ENCODE peak calls at places on chromosomes 6 and 20, in four cellular contexts. R, D, X and F are unnamed samples.

GRCh38 chr6:7086488-7086887 is 21.3 kb upstream of the RREB1 start:
- DNase-seq in R (peak; percentile 41), D (no peak), X (no peak), F (no peak)

GRCh38 chr6:96837138-96837971 is at the start of gene GPR63:
- DNase-seq in D (peak; percentile 89), X (peak; percentile 77), R (peak; percentile 81), F (peak; percentile 66)

GRCh38 chr6:84172574-84172973 is 54.9 kb downstream of the CEP162 start:
- DNase-seq in R (no peak), X (no peak), D (no peak), F (no peak)

GRCh38 chr20:6384956-6385355 is 262.1 kb upstream of the FERMT1 start:
- DNase-seq in D (no peak), X (no peak), R (no peak), F (no peak)

GRCh38 chr6:43992783-43993505 is 134.3 kb downstream of the MRPL14 start:
- DNase-seq in R (no peak), X (no peak), D (no peak), F (no peak)

GRCh38 chr20:63457737-63458136 is 14.7 kb downstream of the KCNQ2 start:
- DNase-seq in R (no peak), D (no peak), X (peak; percentile 58), F (peak; percentile 82)

GRCh38 chr20:33301192-33301930 is 18.3 kb downstream of the BPIFB1 start:
- DNase-seq in D (no peak), X (peak; percentile 30), R (no peak), F (no peak)

GRCh38 chr6:168452685-168453377 is 11.8 kb downstream of the SMOC2 start:
- DNase-seq in R (peak; percentile 60), D (no peak), X (no peak), F (no peak)

GRCh38 chr20:6501061-6501460 is 266.4 kb upstream of the BMP2 start:
- DNase-seq in R (no peak), D (no peak), X (no peak), F (no peak)

GRCh38 chr6:41092421-41093140 is 19.8 kb downstream of the NFYA start:
- DNase-seq in D (no peak), R (no peak), X (peak; percentile 7), F (no peak)

GRCh38 chr20:32605167-32605656 is 20.1 kb upstream of the NOL4L start:
- DNase-seq in D (peak; percentile 33), R (peak; percentile 54), X (no peak), F (no peak)

GRCh38 chr6:111282564-111282963 is 195.3 kb downstream of the SLC16A10 start:
- DNase-seq in X (no peak), D (no peak), R (no peak), F (no peak)

GRCh38 chr6:138001750-138002349 is 105.4 kb downstream of the PERP start:
- DNase-seq in X (peak; percentile 21), D (peak; percentile 49), R (peak; percentile 81), F (peak; percentile 51)

GRCh38 chr6:3109755-3110154 is 8.8 kb upstream of the BPHL start:
- DNase-seq in R (no peak), X (no peak), D (no peak), F (no peak)

GRCh38 chr20:34459209-34459608 is 57.0 kb upstream of the DYNLRB1 start:
- DNase-seq in X (no peak), D (no peak), R (no peak), F (no peak)

GRCh38 chr6:5893295-5893694 is 113.4 kb downstream of the NRN1 start:
- DNase-seq in D (no peak), X (no peak), R (no peak), F (no peak)

GRCh38 chr20:13819885-13820645 is 35.2 kb downstream of the NDUFAF5 start:
- DNase-seq in X (peak; percentile 73), D (no peak), R (peak; percentile 40), F (no peak)

GRCh38 chr6:95240514-95240913 is 336.8 kb upstream of the MANEA start:
- DNase-seq in D (no peak), X (no peak), R (no peak), F (no peak)

GRCh38 chr6:118735320-118735719 is 83.9 kb upstream of the CEP85L start:
- DNase-seq in D (no peak), R (no peak), X (no peak), F (no peak)

GRCh38 chr20:1876975-1877603 is 18.1 kb upstream of the SIRPA start:
- DNase-seq in R (no peak), D (no peak), X (peak; percentile 99), F (no peak)

GRCh38 chr6:126696921-126697693 is 357.2 kb downstream of the CENPW start:
- DNase-seq in X (no peak), R (no peak), D (no peak), F (no peak)

GRCh38 chr20:59121714-59122376 is 41.8 kb upstream of the ZNF831 start:
- DNase-seq in X (no peak), D (no peak), R (no peak), F (no peak)

GRCh38 chr20:45352729-45353128 is 4.5 kb upstream of the SDC4 start:
- DNase-seq in D (no peak), X (no peak), R (no peak), F (no peak)

GRCh38 chr20:15865553-15865952 is 707.7 kb downstream of the KIF16B start:
- DNase-seq in R (no peak), X (no peak), D (no peak), F (no peak)

GRCh38 chr20:52041966-52042365 is 149.6 kb downstream of the ZFP64 start:
- DNase-seq in D (no peak), R (no peak), X (no peak), F (no peak)

GRCh38 chr20:52048365-52048764 is 143.2 kb downstream of the ZFP64 start:
- DNase-seq in D (no peak), X (no peak), R (no peak), F (no peak)

GRCh38 chr20:52049001-52049731 is 142.4 kb downstream of the ZFP64 start:
- DNase-seq in X (no peak), R (no peak), D (no peak), F (no peak)

DNA sequence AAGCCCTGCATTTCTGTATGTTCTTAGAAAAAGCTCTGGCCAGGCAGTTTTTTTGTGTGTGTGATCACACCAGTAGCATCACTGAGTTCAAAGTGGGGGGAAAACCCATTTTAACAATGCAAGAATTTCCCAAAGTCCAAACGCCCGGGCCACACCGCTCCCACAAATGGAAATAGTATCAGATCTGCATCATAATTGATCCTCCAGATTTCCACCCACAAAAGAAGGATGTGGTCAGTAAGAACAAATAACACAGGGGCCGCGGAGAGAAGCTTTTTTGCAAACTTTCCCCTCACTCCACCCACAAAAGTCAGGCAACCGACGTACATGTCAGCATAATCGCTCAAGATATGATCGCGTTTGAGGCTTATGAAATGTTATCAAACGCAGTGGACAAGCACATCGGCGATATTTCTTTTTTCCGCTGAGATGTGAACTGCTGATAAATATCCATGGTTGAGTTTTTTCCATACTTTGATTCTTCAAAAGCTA is 143.7 kb downstream of the ZFP64 start:
- DNase-seq in R (no peak), D (no peak), X (no peak), F (no peak)
- H3K4me3 ChIP-seq in R (no peak overlapping the region), D (no peak overlapping the region), X (no peak overlapping the region), F (no peak overlapping the region)

GRCh38 chr6:27753668-27754407 is 158.4 kb downstream of the OR2B2 start:
- DNase-seq in R (peak; percentile 73), X (peak; percentile 70), D (peak; percentile 99), F (peak; percentile 73)
- TF ChIP-seq CTCF in R (no peak), X (no peak), D (peak; percentile 35), F (no peak)

DNA sequence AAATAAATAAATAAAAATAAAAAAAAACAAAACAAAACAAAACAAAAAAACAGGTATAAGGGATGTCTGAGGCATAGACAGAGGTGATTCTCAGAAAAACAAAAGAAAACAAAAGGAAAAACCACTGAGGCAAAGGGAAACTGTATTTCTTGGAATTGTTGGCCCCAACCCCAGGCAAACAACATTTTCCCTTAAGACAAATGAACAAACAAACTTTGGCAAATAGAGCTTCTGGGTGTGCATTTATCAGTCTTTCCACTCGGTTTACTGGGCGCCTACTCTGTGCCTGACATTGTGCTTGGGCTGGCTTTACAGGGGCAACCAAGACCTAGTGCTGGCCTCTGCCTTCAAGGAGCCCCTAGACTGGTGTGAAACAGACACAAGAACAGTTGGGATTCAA is 33.7 kb upstream of the IER3 start:
- DNase-seq in R (no peak), X (no peak), D (no peak), F (no peak)
- H3K27ac ChIP-seq in R (peak overlapping the region; percentile 81), X (peak overlapping the region; percentile 97), D (no peak overlapping the region), F (no peak overlapping the region)

GRCh38 chr6:139965393-139965792 is 590.9 kb upstream of the CITED2 start:
- DNase-seq in R (peak; percentile 46), X (no peak), D (no peak), F (no peak)
- H3K4me3 ChIP-seq in R (no peak overlapping the region), X (no peak overlapping the region), D (no peak overlapping the region), F (no peak overlapping the region)

GRCh38 chr6:1893470-1894130 is 283.9 kb downstream of the FOXC1 start:
- DNase-seq in D (no peak), R (no peak), X (no peak), F (no peak)
- TF ChIP-seq CTCF in D (no peak), R (no peak), X (peak; percentile 6), F (no peak)

DNA sequence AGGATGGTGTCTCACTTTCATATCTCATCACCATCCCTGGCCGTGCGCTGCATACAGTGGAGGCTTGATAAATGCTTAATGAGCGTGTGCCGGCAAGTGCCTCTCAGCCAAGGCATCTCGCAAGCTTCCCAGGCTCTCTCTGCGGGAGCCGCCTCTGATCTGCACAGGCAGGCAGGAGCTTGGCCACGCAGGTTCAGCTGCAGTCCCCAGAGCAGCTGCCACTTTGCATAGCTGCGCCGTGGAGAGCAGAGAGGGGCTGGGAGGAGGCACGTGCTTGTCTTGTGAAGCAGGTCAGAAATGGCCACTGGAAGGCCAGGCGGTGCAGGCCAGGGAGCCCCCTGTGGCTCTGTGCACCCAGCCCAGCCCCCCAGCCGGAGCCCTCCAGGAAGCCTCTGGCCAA is 376.8 kb downstream of the CDH4 start:
- DNase-seq in X (no peak), R (peak; percentile 41), D (no peak), F (peak; percentile 38)
- H3K27ac ChIP-seq in X (no peak overlapping the region), R (no peak overlapping the region), D (no peak overlapping the region), F (peak overlapping the region; percentile 56)

GRCh38 chr6:107730106-107730505 is 94.0 kb downstream of the SCML4 start:
- DNase-seq in D (peak; percentile 40), R (no peak), X (no peak), F (no peak)
- H3K4me3 ChIP-seq in D (no peak overlapping the region), R (no peak overlapping the region), X (no peak overlapping the region), F (no peak overlapping the region)

DNA sequence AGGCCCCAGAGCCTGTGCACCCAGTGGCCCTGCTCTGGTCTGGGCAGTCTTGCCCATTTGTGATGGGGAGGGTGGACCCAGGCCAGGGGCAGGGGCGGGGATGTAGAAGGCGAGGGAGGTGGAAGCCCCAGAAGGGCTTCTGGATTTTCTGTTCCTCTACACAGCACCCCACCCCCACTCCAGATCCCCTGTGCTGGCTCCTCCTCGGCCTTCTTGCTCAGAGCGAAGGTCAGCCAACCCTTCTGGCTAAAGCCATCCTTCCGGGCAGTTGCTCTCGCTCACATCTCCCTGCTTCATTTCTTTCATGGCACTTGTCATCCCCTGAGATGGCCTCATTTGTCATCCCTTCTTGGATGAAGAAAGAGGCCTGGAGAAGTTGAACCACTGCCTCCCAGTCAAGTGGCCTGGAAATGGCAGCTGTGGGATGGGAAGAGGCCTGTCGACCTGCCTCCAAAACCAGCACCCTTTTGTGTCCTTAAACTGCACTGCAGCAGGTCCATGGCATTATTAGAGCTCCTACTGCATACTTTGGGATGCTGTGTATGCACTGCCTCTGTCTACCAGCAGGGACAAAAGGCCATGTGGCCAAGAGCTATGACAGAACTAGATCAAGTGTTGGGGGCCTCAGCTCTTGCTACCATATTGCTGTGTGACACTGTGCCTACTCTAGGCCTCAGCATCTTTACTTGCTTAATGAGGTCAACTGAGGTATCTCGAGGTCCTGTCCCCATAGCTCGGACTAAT is 19.9 kb downstream of the PEDS1 start:
- DNase-seq in R (peak; percentile 62), X (no peak), D (no peak), F (no peak)
- TF ChIP-seq CTCF in R (peak; percentile 8), X (no peak), D (peak; percentile 40), F (no peak)

GRCh38 chr20:55094353-55094861 is 619.0 kb downstream of the DOK5 start:
- DNase-seq in D (no peak), R (no peak), X (no peak), F (no peak)
- H3K27ac ChIP-seq in D (no peak overlapping the region), R (no peak overlapping the region), X (no peak overlapping the region), F (no peak overlapping the region)